ENCODE peak calls at places on chromosomes 7 and 10, in six cellular contexts. One of them, this sample, is unnamed.

GRCh38 chr10:28691187-28691694 is 13.9 kb downstream of the BAMBI start:
- DNase-seq in suprapubic skin: no peak
- DNase-seq in PC-3: no peak
- DNase-seq in Peyer's patch: no peak
- DNase-seq in Calu3: no peak
- DNase-seq in MCF 10A: no peak
- DNase-seq in this sample: no peak

GRCh38 chr7:156993021-156993924 is 17.2 kb downstream of the MNX1 start:
- DNase-seq in suprapubic skin: peak; percentile 75
- DNase-seq in Calu3: no peak
- DNase-seq in PC-3: no peak
- DNase-seq in MCF 10A: no peak
- DNase-seq in Peyer's patch: no peak
- DNase-seq in this sample: no peak

GRCh38 chr10:86295351-86295750 is 71.2 kb downstream of the GRID1 start:
- DNase-seq in MCF 10A: no peak
- DNase-seq in suprapubic skin: peak; percentile 65
- DNase-seq in PC-3: no peak
- DNase-seq in Calu3: no peak
- DNase-seq in Peyer's patch: peak; percentile 11
- DNase-seq in this sample: no peak

GRCh38 chr7:149719050-149719899 is 54.1 kb downstream of the ZNF467 start:
- DNase-seq in suprapubic skin: no peak
- DNase-seq in PC-3: no peak
- DNase-seq in MCF 10A: no peak
- DNase-seq in Calu3: no peak
- DNase-seq in Peyer's patch: no peak
- DNase-seq in this sample: peak; percentile 64

GRCh38 chr10:68235111-68235510 is 3.2 kb upstream of the ATOH7 start:
- DNase-seq in Peyer's patch: no peak
- DNase-seq in MCF 10A: peak; percentile 22
- DNase-seq in suprapubic skin: no peak
- DNase-seq in Calu3: no peak
- DNase-seq in PC-3: peak; percentile 92
- DNase-seq in this sample: peak; percentile 65

GRCh38 chr7:154794147-154794780 is 208.7 kb downstream of the PAXIP1 start:
- DNase-seq in Peyer's patch: no peak
- DNase-seq in suprapubic skin: no peak
- DNase-seq in Calu3: no peak
- DNase-seq in PC-3: peak; percentile 2
- DNase-seq in MCF 10A: no peak
- DNase-seq in this sample: no peak

GRCh38 chr10:60140681-60141632 is 234.6 kb upstream of the CCDC6 start:
- DNase-seq in suprapubic skin: no peak
- DNase-seq in MCF 10A: peak; percentile 59
- DNase-seq in Calu3: peak; percentile 57
- DNase-seq in PC-3: peak; percentile 81
- DNase-seq in Peyer's patch: peak; percentile 77
- DNase-seq in this sample: peak; percentile 54

GRCh38 chr7:23431596-23432284 is 38.6 kb downstream of the IGF2BP3 start:
- DNase-seq in suprapubic skin: no peak
- DNase-seq in PC-3: no peak
- DNase-seq in Peyer's patch: no peak
- DNase-seq in Calu3: peak; percentile 24
- DNase-seq in MCF 10A: no peak
- DNase-seq in this sample: no peak

GRCh38 chr7:129367700-129368388 is 66.4 kb upstream of the STRIP2 start:
- DNase-seq in MCF 10A: peak; percentile 73
- DNase-seq in PC-3: peak; percentile 86
- DNase-seq in suprapubic skin: no peak
- DNase-seq in Peyer's patch: peak; percentile 91
- DNase-seq in Calu3: peak; percentile 84
- DNase-seq in this sample: peak; percentile 77

DNA sequence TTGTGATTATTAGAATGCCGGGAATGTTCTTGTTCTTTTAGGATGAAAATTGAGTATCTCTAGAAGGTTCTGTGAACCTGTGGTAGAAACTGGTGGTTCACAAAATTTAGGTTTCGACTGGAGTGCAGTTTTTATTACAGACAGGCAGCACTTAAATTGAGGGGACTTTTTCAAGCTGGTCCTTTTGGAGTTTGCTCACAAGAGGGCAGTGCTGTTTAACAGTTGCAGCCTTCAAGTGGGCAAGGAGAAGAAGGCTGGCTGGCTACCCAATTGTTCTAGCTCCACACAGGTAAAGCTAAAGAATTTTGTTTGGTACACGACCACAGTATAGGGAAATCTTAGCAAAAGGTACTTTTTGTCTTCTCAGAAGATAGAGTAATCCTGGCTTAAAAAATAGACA is 233.6 kb downstream of the SNX13 start:
- DNase-seq in PC-3: peak; percentile 77
- DNase-seq in MCF 10A: peak; percentile 83
- DNase-seq in Peyer's patch: no peak
- DNase-seq in Calu3: peak; percentile 75
- DNase-seq in suprapubic skin: no peak
- DNase-seq in this sample: peak; percentile 73
- TF ChIP-seq CTCF in PC-3: peak; percentile 86
- TF ChIP-seq CTCF in MCF 10A: peak; percentile 67
- TF ChIP-seq CTCF in Peyer's patch: no peak
- TF ChIP-seq CTCF in Calu3: peak; percentile 84
- TF ChIP-seq CTCF in suprapubic skin: peak; percentile 53
- TF ChIP-seq CTCF in this sample: peak; percentile 74

DNA sequence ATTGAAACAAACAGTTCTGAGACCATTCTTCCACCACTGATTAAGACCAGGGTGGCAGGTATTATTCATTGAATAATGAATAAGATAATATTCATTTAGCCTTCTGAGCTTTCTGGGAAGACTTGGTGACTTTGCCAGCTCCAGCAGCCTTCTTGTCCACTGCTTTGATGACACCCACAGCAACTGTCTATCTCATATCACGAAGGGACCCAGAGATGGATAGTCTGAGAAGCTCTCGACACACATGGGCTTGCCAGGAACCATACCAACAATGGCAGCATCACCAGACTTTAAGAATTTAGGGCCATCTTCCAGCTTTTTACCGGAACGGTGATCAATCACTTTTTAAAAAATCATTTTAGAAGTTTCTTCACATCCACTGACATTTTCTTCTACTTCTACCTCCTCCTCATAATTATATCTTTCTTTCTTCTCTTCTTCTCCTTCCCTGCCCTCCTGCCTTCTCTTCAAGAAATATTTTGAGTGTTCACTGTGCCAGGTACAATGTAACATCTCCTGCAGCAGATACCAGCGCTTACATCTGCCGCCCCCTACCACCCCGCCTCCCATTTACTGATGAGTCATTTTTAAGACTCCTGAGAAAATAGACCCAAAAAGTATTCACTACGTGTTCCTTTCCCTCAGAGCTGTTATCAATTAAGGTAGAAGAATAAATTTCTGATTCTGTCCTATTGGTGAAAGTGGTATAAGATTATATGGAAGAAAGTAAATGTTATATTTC is 101.7 kb downstream of the VTI1A start:
- DNase-seq in PC-3: no peak
- DNase-seq in MCF 10A: no peak
- DNase-seq in Calu3: no peak
- DNase-seq in Peyer's patch: no peak
- DNase-seq in suprapubic skin: no peak
- DNase-seq in this sample: no peak
- TF ChIP-seq CTCF in PC-3: no peak
- TF ChIP-seq CTCF in MCF 10A: no peak
- TF ChIP-seq CTCF in Calu3: no peak
- TF ChIP-seq CTCF in Peyer's patch: no peak
- TF ChIP-seq CTCF in suprapubic skin: no peak
- TF ChIP-seq CTCF in this sample: no peak

DNA sequence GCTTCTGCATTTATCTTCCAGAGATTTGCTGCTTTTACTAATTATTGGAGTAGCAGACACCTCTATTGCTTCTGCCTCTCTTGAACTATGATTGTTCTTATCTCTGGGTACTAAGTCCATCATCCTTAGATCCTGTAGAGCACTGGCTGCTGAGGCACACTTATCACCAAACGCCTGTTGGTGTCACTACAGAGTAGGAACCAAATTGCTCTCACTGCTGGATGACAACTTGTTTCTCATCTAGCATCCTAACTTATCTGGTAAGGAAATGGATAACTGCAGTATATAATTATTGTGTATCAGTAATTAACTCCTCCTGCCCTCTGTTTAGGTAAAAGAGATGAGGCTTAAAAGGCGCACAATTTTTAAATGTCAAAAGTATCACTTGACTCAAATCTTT is 1059.4 kb downstream of the NRG3 start:
- DNase-seq in Peyer's patch: no peak
- DNase-seq in MCF 10A: peak; percentile 21
- DNase-seq in Calu3: no peak
- DNase-seq in PC-3: no peak
- DNase-seq in suprapubic skin: no peak
- DNase-seq in this sample: no peak
- TF ChIP-seq CTCF in Peyer's patch: no peak
- TF ChIP-seq CTCF in MCF 10A: no peak
- TF ChIP-seq CTCF in Calu3: no peak
- TF ChIP-seq CTCF in PC-3: no peak
- TF ChIP-seq CTCF in suprapubic skin: no peak
- TF ChIP-seq CTCF in this sample: no peak

DNA sequence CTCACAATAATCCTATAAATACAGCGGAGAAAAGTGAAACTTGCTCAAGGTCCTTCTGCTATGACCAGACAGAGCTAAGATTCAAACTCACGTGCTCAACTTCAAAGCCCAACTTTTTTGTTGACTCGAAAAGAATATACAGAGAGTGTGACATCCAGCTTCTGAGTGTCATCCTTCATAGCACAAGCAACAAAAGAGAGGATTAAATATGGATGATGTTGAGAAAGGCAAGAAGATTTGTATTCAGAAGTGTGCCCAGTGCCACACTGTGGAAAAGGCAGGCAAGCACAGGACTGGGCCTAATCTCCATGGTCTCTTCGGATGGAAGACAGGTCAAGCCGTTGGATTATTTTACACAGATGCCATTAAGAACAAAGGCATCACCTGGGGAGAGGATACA is 2.1 kb upstream of the FAM3C start:
- DNase-seq in suprapubic skin: no peak
- DNase-seq in MCF 10A: no peak
- DNase-seq in Calu3: peak; percentile 48
- DNase-seq in PC-3: peak; percentile 15
- DNase-seq in Peyer's patch: no peak
- DNase-seq in this sample: no peak
- TF ChIP-seq CTCF in suprapubic skin: no peak
- TF ChIP-seq CTCF in MCF 10A: no peak
- TF ChIP-seq CTCF in Calu3: peak; percentile 27
- TF ChIP-seq CTCF in PC-3: peak; percentile 16
- TF ChIP-seq CTCF in Peyer's patch: no peak
- TF ChIP-seq CTCF in this sample: no peak

GRCh38 chr10:117477961-117478670 is 64.4 kb upstream of the EMX2 start:
- DNase-seq in PC-3: peak; percentile 76
- DNase-seq in suprapubic skin: no peak
- DNase-seq in Peyer's patch: no peak
- DNase-seq in MCF 10A: peak; percentile 90
- DNase-seq in Calu3: no peak
- DNase-seq in this sample: peak; percentile 92
- TF ChIP-seq CTCF in PC-3: peak; percentile 60
- TF ChIP-seq CTCF in suprapubic skin: no peak
- TF ChIP-seq CTCF in Peyer's patch: no peak
- TF ChIP-seq CTCF in MCF 10A: peak; percentile 20
- TF ChIP-seq CTCF in Calu3: no peak
- TF ChIP-seq CTCF in this sample: peak; percentile 40

GRCh38 chr7:28956608-28957063 is 1.5 kb downstream of the TRIL start:
- DNase-seq in PC-3: peak; percentile 76
- DNase-seq in MCF 10A: no peak
- DNase-seq in Calu3: peak; percentile 91
- DNase-seq in suprapubic skin: peak; percentile 79
- DNase-seq in Peyer's patch: peak; percentile 67
- DNase-seq in this sample: peak; percentile 26

GRCh38 chr7:28957064-28957821 is 887 bp downstream of the TRIL start:
- DNase-seq in MCF 10A: no peak
- DNase-seq in PC-3: no peak
- DNase-seq in suprapubic skin: no peak
- DNase-seq in Peyer's patch: peak; percentile 50
- DNase-seq in Calu3: no peak
- DNase-seq in this sample: no peak

GRCh38 chr7:28954936-28955335 is 3.2 kb downstream of the TRIL start:
- DNase-seq in PC-3: no peak
- DNase-seq in suprapubic skin: no peak
- DNase-seq in Peyer's patch: no peak
- DNase-seq in MCF 10A: no peak
- DNase-seq in Calu3: no peak
- DNase-seq in this sample: no peak

GRCh38 chr7:28955356-28955722 is 2.8 kb downstream of the TRIL start:
- DNase-seq in Calu3: no peak
- DNase-seq in PC-3: no peak
- DNase-seq in suprapubic skin: no peak
- DNase-seq in MCF 10A: no peak
- DNase-seq in Peyer's patch: no peak
- DNase-seq in this sample: no peak

GRCh38 chr7:28955723-28956607 is 2.2 kb downstream of the TRIL start:
- DNase-seq in Calu3: peak; percentile 93
- DNase-seq in PC-3: peak; percentile 80
- DNase-seq in MCF 10A: peak; percentile 50
- DNase-seq in Peyer's patch: peak; percentile 87
- DNase-seq in suprapubic skin: peak; percentile 89
- DNase-seq in this sample: peak; percentile 26
- TF ChIP-seq CTCF in Calu3: peak; percentile 91
- TF ChIP-seq CTCF in PC-3: peak; percentile 58
- TF ChIP-seq CTCF in MCF 10A: peak; percentile 53
- TF ChIP-seq CTCF in Peyer's patch: no peak
- TF ChIP-seq CTCF in suprapubic skin: peak; percentile 76
- TF ChIP-seq CTCF in this sample: peak; percentile 95